ENCODE peak calls at places on chromosomes 7 and 10, in five cellular contexts. E, M, T, K and Z are unnamed samples.

GRCh38 chr7:4128161-4128560 is 553.9 kb upstream of the FOXK1 start:
- DNase-seq in E (no peak), K (no peak), M (no peak), T (peak), Z (no peak)

GRCh38 chr10:34280599-34281374 is 534.3 kb downstream of the PARD3 start:
- DNase-seq in K (no peak), E (no peak), T (no peak), M (no peak), Z (no peak)

GRCh38 chr10:126867567-126868365 is 37.5 kb upstream of the DOCK1 start:
- DNase-seq in M (no peak), T (no peak), E (no peak), K (no peak), Z (no peak)

GRCh38 chr7:1432411-1433082 is 26.7 kb downstream of the MICALL2 start:
- DNase-seq in M (peak), K (peak), T (peak), E (peak), Z (no peak)

GRCh38 chr10:71694567-71694968 is 25.0 kb downstream of the C10orf105 start:
- DNase-seq in E (no peak), K (no peak), M (peak), T (peak), Z (no peak)

GRCh38 chr7:96120856-96121255 is 201.0 kb downstream of the SLC25A13 start:
- DNase-seq in E (no peak), K (no peak), M (no peak), T (no peak), Z (no peak)

GRCh38 chr10:121822180-121822579 is 105.7 kb downstream of the ATE1 start:
- DNase-seq in K (no peak), M (no peak), E (no peak), T (no peak), Z (no peak)

GRCh38 chr7:96179341-96179740 is 142.6 kb downstream of the SLC25A13 start:
- DNase-seq in E (no peak), K (no peak), M (no peak), T (no peak), Z (no peak)

GRCh38 chr7:29091121-29091601 is 55.2 kb downstream of the CPVL start:
- DNase-seq in K (no peak), E (no peak), M (no peak), T (no peak), Z (no peak)